ENCODE peak calls at places on chromosomes 6 and 20, in six cellular contexts. Y is left lung; D is Right ventricle myocardium inferior; K is activated naive CD4-positive, alpha-beta T cell; X is progenitor cell of endocrine pancreas; P is stimulated activated naive CD4-positive, alpha-beta T cell treated with Interleukin-2 at 50 U/mL for 16 hours. J is an unnamed sample.

GRCh38 chr20:61953789-61954125 is 111.9 kb downstream of the TAF4 start:
- DNase-seq in X (no peak), D (no peak), K (no peak), Y (no peak), P (no peak), J (no peak)

GRCh38 chr6:103872683-103873082 is 987.0 kb downstream of the HACE1 start:
- DNase-seq in P (no peak), K (no peak), X (no peak), Y (no peak), D (no peak), J (no peak)

GRCh38 chr6:10314163-10314955 is 100.5 kb downstream of the TFAP2A start:
- DNase-seq in X (no peak), Y (no peak), K (no peak), D (no peak), P (no peak), J (no peak)

GRCh38 chr20:16607364-16608264 is 34.4 kb upstream of the KIF16B start:
- DNase-seq in P (no peak), X (no peak), D (no peak), K (no peak), Y (no peak), J (no peak)

GRCh38 chr20:14383326-14383725 is 45.9 kb upstream of the FLRT3 start:
- DNase-seq in Y (no peak), X (no peak), K (no peak), D (no peak), P (no peak), J (no peak)

GRCh38 chr6:135586844-135587243 is 89.3 kb upstream of the AHI1 start:
- DNase-seq in Y (peak; percentile 49), D (no peak), K (no peak), X (no peak), P (no peak), J (no peak)

GRCh38 chr6:20866038-20866437 is 331.8 kb downstream of the CDKAL1 start:
- DNase-seq in X (no peak), Y (no peak), K (no peak), P (no peak), D (no peak), J (no peak)

GRCh38 chr20:53623454-53624206 is 30.0 kb upstream of the ZNF217 start:
- DNase-seq in D (peak; percentile 78), X (no peak), Y (peak; percentile 75), K (no peak), P (peak; percentile 46), J (peak; percentile 70)

GRCh38 chr6:134979142-134979541 is 29.2 kb upstream of the ALDH8A1 start:
- DNase-seq in Y (no peak), D (no peak), X (no peak), K (no peak), P (peak; percentile 42), J (no peak)

GRCh38 chr6:133244502-133244901 is 3.3 kb downstream of the EYA4 start:
- DNase-seq in P (no peak), Y (no peak), K (no peak), D (no peak), X (no peak), J (no peak)

GRCh38 chr6:102581378-102582124 is 1188.0 kb downstream of the GRIK2 start:
- DNase-seq in P (no peak), X (no peak), D (peak; percentile 45), K (no peak), Y (no peak), J (peak; percentile 20)

GRCh38 chr6:46796842-46797241 is 3.7 kb downstream of the MEP1A start:
- DNase-seq in K (no peak), Y (no peak), D (no peak), P (no peak), X (no peak), J (no peak)

GRCh38 chr20:21048841-21049273 is 57.3 kb downstream of the LINC00237 start:
- DNase-seq in D (no peak), Y (no peak), K (peak; percentile 15), P (peak; percentile 23), X (no peak), J (no peak)

GRCh38 chr6:137491478-137491877 is 2.7 kb downstream of the OLIG3 start:
- DNase-seq in Y (no peak), P (no peak), X (no peak), K (no peak), D (no peak), J (no peak)

GRCh38 chr20:24241466-24241865 is 228.0 kb upstream of the SYNDIG1 start:
- DNase-seq in Y (no peak), X (no peak), K (no peak), P (no peak), D (no peak), J (no peak)

GRCh38 chr6:40804905-40805304 is 217.7 kb upstream of the LRFN2 start:
- DNase-seq in D (no peak), Y (no peak), K (no peak), X (no peak), P (no peak), J (no peak)

GRCh38 chr6:139124887-139125672 is 9.8 kb upstream of the HECA start:
- DNase-seq in X (no peak), K (peak; percentile 49), Y (peak; percentile 67), P (peak; percentile 69), D (peak; percentile 68), J (peak; percentile 72)

GRCh38 chr6:89321571-89321970 is 6.5 kb upstream of the GABRR2 start:
- DNase-seq in K (no peak), Y (peak; percentile 51), X (no peak), D (no peak), P (no peak), J (no peak)

GRCh38 chr6:44571510-44571909 is 184.0 kb downstream of the CDC5L start:
- DNase-seq in X (no peak), P (no peak), K (no peak), D (no peak), Y (no peak), J (no peak)

GRCh38 chr6:134454794-134455193 is 136.9 kb upstream of the SGK1 start:
- DNase-seq in Y (no peak), P (no peak), X (no peak), K (no peak), D (no peak), J (no peak)

GRCh38 chr20:48350291-48350988 is 477.4 kb downstream of the PREX1 start:
- DNase-seq in Y (no peak), X (no peak), D (no peak), K (no peak), P (no peak), J (no peak)

GRCh38 chr6:49464691-49465090 is 1.5 kb downstream of the CENPQ start:
- DNase-seq in D (no peak), Y (no peak), K (no peak), P (no peak), X (no peak), J (no peak)

GRCh38 chr6:48109902-48110301 is 1.1 kb downstream of the PTCHD4 start:
- DNase-seq in P (no peak), X (no peak), Y (no peak), D (no peak), K (no peak), J (no peak)

GRCh38 chr6:41371461-41371991 is 36.1 kb downstream of the NCR2 start:
- DNase-seq in D (no peak), X (peak; percentile 33), Y (no peak), K (no peak), P (no peak), J (peak; percentile 55)

GRCh38 chr6:21228411-21228810 is 365.1 kb upstream of the SOX4 start:
- DNase-seq in D (no peak), X (no peak), K (no peak), P (no peak), Y (no peak), J (no peak)

GRCh38 chr20:10487354-10488115 is 52.4 kb downstream of the SLX4IP start:
- DNase-seq in K (no peak), D (no peak), P (no peak), X (no peak), Y (no peak), J (no peak)

GRCh38 chr6:2376429-2377355 is 131.3 kb upstream of the GMDS start:
- DNase-seq in D (no peak), X (no peak), K (no peak), P (no peak), Y (no peak), J (no peak)

GRCh38 chr6:33192105-33192646 is at the start of gene COL11A2:
- DNase-seq in K (no peak), P (peak; percentile 9), Y (no peak), D (peak; percentile 32), X (no peak), J (no peak)

GRCh38 chr6:7891098-7891872 is 19.3 kb downstream of the TXNDC5 start:
- DNase-seq in Y (no peak), D (no peak), K (no peak), P (no peak), X (no peak), J (no peak)

J was measured in Right ventricle myocardium superior.